ENCODE peak calls at places on chromosomes 16 and 17, in five cellular contexts. I is HFFc6, U is hepatocyte, K is tibial artery, Y is HL-60. V is an unnamed sample.

GRCh38 chr16:81896902-81897301 is 114.4 kb downstream of the SDR42E1 start:
- DNase-seq in I (no peak), U (no peak), K (peak; percentile 6), Y (no peak), V (no peak)

GRCh38 chr17:13031718-13032350 is 14.0 kb upstream of the ELAC2 start:
- DNase-seq in I (peak; percentile 30), U (peak; percentile 60), K (no peak), Y (peak; percentile 23), V (peak; percentile 42)

GRCh38 chr17:20206068-20206467 is 196.9 kb downstream of the SPECC1 start:
- DNase-seq in I (no peak), U (peak; percentile 28), K (no peak), Y (no peak), V (peak; percentile 21)

GRCh38 chr16:25372716-25373115 is 115.1 kb upstream of the ZKSCAN2 start:
- DNase-seq in I (no peak), U (no peak), K (no peak), Y (no peak), V (no peak)

GRCh38 chr17:76627510-76627909 is 16.0 kb downstream of the ST6GALNAC1 start:
- DNase-seq in I (no peak), U (no peak), K (no peak), Y (no peak), V (no peak)

GRCh38 chr17:50947844-50948514 is 81.8 kb upstream of the TOB1 start:
- DNase-seq in I (no peak), U (no peak), K (peak; percentile 88), Y (peak; percentile 58), V (peak; percentile 95)

GRCh38 chr16:86994651-86995171 is 322.5 kb downstream of the C16orf95 start:
- DNase-seq in I (peak; percentile 81), U (peak; percentile 41), K (peak; percentile 54), Y (no peak), V (peak; percentile 54)

GRCh38 chr17:37576281-37576680 is 32.9 kb downstream of the SYNRG start:
- DNase-seq in I (no peak), U (no peak), K (no peak), Y (no peak), V (no peak)

GRCh38 chr17:40070895-40071719 is 8.3 kb downstream of the THRA start:
- DNase-seq in I (no peak), U (peak; percentile 79), K (peak; percentile 93), Y (peak; percentile 63), V (peak; percentile 100)

GRCh38 chr17:58947411-58948208 is 159.1 kb downstream of the TRIM37 start:
- DNase-seq in I (no peak), U (no peak), K (no peak), Y (peak; percentile 5), V (no peak)

GRCh38 chr16:58586340-58587030 is 43.1 kb downstream of the CNOT1 start:
- DNase-seq in I (no peak), U (no peak), K (no peak), Y (no peak), V (no peak)

GRCh38 chr17:50102164-50102991 is 7.2 kb downstream of the PDK2 start:
- DNase-seq in I (no peak), U (peak; percentile 83), K (peak; percentile 89), Y (no peak), V (peak; percentile 86)

GRCh38 chr17:51016099-51016498 is 104.6 kb downstream of the SPAG9 start:
- DNase-seq in I (no peak), U (no peak), K (no peak), Y (no peak), V (no peak)

GRCh38 chr17:40499551-40500189 is 1.8 kb downstream of the TNS4 start:
- DNase-seq in I (peak; percentile 39), U (peak; percentile 87), K (peak; percentile 96), Y (no peak), V (peak; percentile 100)

GRCh38 chr17:14808425-14808824 is 456.7 kb downstream of the PMP22 start:
- DNase-seq in I (no peak), U (no peak), K (no peak), Y (no peak), V (no peak)

GRCh38 chr16:29736112-29736511 is 9.7 kb downstream of the C16orf54 start:
- DNase-seq in I (no peak), U (no peak), K (no peak), Y (no peak), V (no peak)

GRCh38 chr16:70683146-70683944 is 2.5 kb downstream of the MTSS2 start:
- DNase-seq in I (no peak), U (no peak), K (no peak), Y (no peak), V (no peak)

GRCh38 chr17:67514998-67515397 is 137.9 kb downstream of the PITPNC1 start:
- DNase-seq in I (no peak), U (no peak), K (no peak), Y (no peak), V (no peak)

GRCh38 chr17:67518881-67519280 is 141.8 kb downstream of the PITPNC1 start:
- DNase-seq in I (no peak), U (no peak), K (no peak), Y (no peak), V (no peak)

GRCh38 chr17:67519801-67520251 is 142.7 kb downstream of the PITPNC1 start:
- DNase-seq in I (no peak), U (no peak), K (no peak), Y (no peak), V (no peak)

GRCh38 chr17:67515490-67516088 is 138.5 kb downstream of the PITPNC1 start:
- DNase-seq in I (no peak), U (no peak), K (no peak), Y (no peak), V (no peak)

DNA sequence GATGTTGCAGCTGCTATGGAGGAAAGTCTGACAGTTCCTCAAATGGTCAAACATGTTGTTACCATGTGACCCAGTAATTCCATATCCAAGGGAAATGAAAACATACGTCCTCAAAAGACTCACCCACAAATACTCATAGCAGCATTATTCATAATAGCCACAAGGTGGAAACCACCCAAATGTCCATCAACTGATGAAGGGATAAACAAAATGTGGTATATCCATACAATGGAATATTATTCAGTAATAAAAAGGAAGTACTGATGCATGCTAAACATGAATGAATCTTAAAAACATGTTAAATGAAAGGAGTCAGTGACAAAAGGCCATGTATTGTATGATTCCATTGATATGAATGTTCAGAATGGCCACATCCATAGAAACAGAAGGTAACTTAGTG is 140.3 kb downstream of the PITPNC1 start:
- DNase-seq in I (no peak), U (no peak), K (no peak), Y (no peak), V (no peak)
- TF ChIP-seq CTCF in I (peak; percentile 42), U (no peak), K (no peak), Y (no peak), V (no peak)

GRCh38 chr17:8883353-8883752 is 15.9 kb upstream of the PIK3R6 start:
- DNase-seq in I (no peak), U (no peak), K (no peak), Y (no peak), V (no peak)
- TF ChIP-seq CTCF in I (no peak), U (no peak), K (no peak), Y (no peak), V (no peak)

DNA sequence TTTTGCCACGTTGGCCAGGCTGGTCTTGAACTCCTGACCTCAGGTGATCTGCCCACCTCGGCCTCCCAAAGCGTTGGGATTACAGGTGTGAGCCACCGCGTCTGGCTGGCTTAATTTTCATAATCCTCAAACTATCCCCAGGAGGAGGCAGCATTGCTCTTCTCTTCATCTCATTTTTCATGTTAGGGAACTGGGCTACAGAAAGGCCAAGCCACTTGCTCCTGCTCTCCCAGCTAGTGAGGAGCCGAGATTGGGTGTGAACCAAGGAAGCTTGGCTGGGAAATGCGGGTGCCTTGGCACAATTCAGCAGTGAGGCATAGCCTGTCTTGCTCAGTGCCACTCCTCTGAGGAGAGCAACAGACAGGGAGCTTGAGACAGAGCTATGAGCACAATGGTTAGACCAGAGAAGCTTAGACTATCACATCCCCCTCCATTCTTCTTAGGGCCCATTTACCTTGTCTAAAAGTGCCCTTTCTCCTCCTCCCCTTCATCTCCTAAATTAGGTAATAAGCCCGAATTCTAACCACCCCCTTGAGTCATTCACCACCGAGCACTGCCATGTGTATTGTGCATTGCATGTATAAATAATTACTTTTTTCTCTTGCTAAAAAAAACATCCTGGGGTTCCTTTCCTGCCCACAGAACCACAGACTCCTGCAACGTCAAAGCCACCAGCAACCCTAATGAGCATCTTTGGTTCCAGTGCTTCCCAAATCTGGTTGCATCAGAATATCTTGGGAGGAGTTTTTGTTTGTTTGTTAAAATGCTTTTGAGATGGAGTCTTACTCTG is 20.0 kb upstream of the KIF19 start:
- DNase-seq in I (no peak), U (no peak), K (no peak), Y (no peak), V (no peak)
- TF ChIP-seq CTCF in I (no peak), U (peak; percentile 15), K (no peak), Y (no peak), V (no peak)

GRCh38 chr16:72939247-72939646 is 108.7 kb downstream of the ZFHX3 start:
- DNase-seq in I (peak; percentile 25), U (peak; percentile 46), K (peak; percentile 86), Y (no peak), V (no peak)
- TF ChIP-seq CTCF in I (peak; percentile 49), U (peak; percentile 27), K (no peak), Y (no peak), V (no peak)

GRCh38 chr17:21296097-21297025 is 11.8 kb downstream of the MAP2K3 start:
- DNase-seq in I (no peak), U (no peak), K (no peak), Y (no peak), V (no peak)

GRCh38 chr17:21292867-21293845 is 8.6 kb downstream of the MAP2K3 start:
- DNase-seq in I (no peak), U (no peak), K (no peak), Y (no peak), V (no peak)

GRCh38 chr17:21295036-21295952 is 10.8 kb downstream of the MAP2K3 start:
- DNase-seq in I (no peak), U (peak; percentile 29), K (no peak), Y (no peak), V (no peak)

GRCh38 chr17:21293846-21294240 is 9.3 kb downstream of the MAP2K3 start:
- DNase-seq in I (no peak), U (no peak), K (no peak), Y (no peak), V (no peak)

DNA sequence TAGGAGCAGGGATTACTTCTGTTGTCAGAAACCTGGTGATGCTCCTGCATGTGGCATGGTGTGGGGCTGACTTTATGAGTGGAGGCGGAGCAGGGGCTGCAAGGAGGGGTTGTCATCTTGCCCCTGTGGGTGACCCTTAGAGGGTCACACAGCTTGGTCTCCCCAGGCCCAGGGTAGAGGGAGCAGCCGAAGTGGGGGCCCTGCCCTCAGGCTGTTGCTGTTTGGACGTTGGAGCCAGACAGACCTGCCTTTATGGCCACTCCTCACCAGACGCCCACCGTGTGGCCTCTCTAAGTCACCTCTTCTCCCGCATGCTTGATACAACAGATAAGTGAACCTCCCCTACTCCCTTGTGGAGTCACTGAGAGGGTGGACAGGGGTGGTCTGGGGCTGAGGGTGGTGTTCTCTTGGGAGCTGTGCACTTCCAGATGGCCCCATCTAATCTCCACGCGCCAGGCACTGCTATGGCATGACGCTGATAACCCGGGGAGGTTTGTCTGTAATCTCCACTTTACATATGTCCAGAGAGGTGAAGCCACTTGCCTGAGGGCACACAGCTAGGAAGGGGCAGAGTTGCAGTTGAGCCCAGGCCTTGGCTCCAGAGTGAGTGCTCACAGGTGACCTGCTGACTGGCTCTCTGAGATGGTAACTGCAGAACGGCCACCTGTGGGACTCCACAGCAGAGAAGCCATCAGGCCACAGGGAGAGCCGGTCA is 10.0 kb downstream of the MAP2K3 start:
- DNase-seq in I (no peak), U (no peak), K (no peak), Y (no peak), V (no peak)
- TF ChIP-seq CTCF in I (no peak), U (no peak), K (no peak), Y (no peak), V (no peak)